ENCODE peak calls at places on chromosomes 12 and 14, in nine cellular contexts. M is suprapubic skin, F is esophagus muscularis mucosa, N is transverse colon, C is stomach, O is sigmoid colon, X is HepG2, Q is GM12878, U is H1. I is an unnamed sample.

GRCh38 chr12:213527-213932 is 427 bp downstream of the SLC6A12 start:
- DNase-seq in Q (no peak), U (no peak), M (no peak), F (no peak), N (no peak), O (no peak), X (no peak), C (no peak), I (no peak)

GRCh38 chr14:22502551-22502950 is 86.5 kb downstream of the DAD1 start:
- DNase-seq in F (no peak), N (no peak), X (no peak), O (no peak), U (no peak), C (no peak), Q (no peak), M (no peak), I (no peak)

GRCh38 chr12:57548488-57548887 is 1.4 kb upstream of the KIF5A start:
- DNase-seq in N (no peak), F (no peak), U (no peak), Q (no peak), M (no peak), C (no peak), O (no peak), X (no peak), I (no peak)

GRCh38 chr12:109389146-109389545 is 41.4 kb downstream of the MYO1H start:
- DNase-seq in X (peak; percentile 16), C (no peak), O (no peak), N (no peak), F (no peak), Q (no peak), M (no peak), U (no peak), I (no peak)

GRCh38 chr12:31783996-31784645 is 55.3 kb upstream of the AMN1 start:
- DNase-seq in M (no peak), N (no peak), Q (no peak), C (no peak), U (no peak), O (no peak), F (no peak), X (no peak), I (no peak)

GRCh38 chr14:75697371-75697770 is 36.3 kb downstream of the TTLL5 start:
- DNase-seq in O (no peak), Q (no peak), N (no peak), C (no peak), F (no peak), M (no peak), U (no peak), X (no peak), I (no peak)

GRCh38 chr12:88658009-88658408 is 77.7 kb upstream of the KITLG start:
- DNase-seq in C (no peak), F (no peak), O (no peak), Q (no peak), X (no peak), N (no peak), U (no peak), M (no peak), I (no peak)

GRCh38 chr14:38790916-38791315 is 312.1 kb downstream of the SEC23A start:
- DNase-seq in M (no peak), N (no peak), U (no peak), O (no peak), C (no peak), X (no peak), F (no peak), Q (no peak), I (no peak)

GRCh38 chr12:110266980-110267620 is 13.9 kb upstream of the ATP2A2 start:
- DNase-seq in X (no peak), C (no peak), N (no peak), O (peak; percentile 81), M (peak; percentile 65), Q (no peak), F (no peak), U (no peak), I (peak; percentile 25)

GRCh38 chr12:120134307-120134980 is 17.9 kb upstream of the RAB35 start:
- DNase-seq in C (no peak), M (no peak), Q (no peak), N (no peak), X (no peak), O (no peak), U (no peak), F (no peak), I (no peak)

GRCh38 chr12:116157845-116158267 is 119.6 kb downstream of the MED13L start:
- DNase-seq in M (no peak), U (no peak), F (no peak), N (no peak), Q (no peak), O (no peak), C (no peak), X (no peak), I (no peak)

GRCh38 chr14:100620437-100621100 is 33.4 kb upstream of the BEGAIN start:
- DNase-seq in F (no peak), N (peak; percentile 5), O (peak; percentile 40), C (no peak), Q (no peak), M (peak; percentile 57), X (no peak), U (no peak), I (no peak)

GRCh38 chr14:38197001-38197760 is 10.5 kb upstream of the SSTR1 start:
- DNase-seq in U (no peak), F (no peak), O (no peak), C (no peak), N (no peak), X (no peak), M (no peak), Q (no peak), I (no peak)

GRCh38 chr12:6347367-6348338 is 5.8 kb upstream of the TNFRSF1A start:
- DNase-seq in Q (no peak), N (no peak), X (no peak), M (no peak), U (no peak), O (peak; percentile 84), F (no peak), C (peak; percentile 83), I (no peak)

GRCh38 chr12:10190558-10191388 is 11.9 kb downstream of the TMEM52B start:
- DNase-seq in F (no peak), Q (no peak), U (peak; percentile 53), M (no peak), O (peak; percentile 79), X (peak; percentile 40), C (peak; percentile 56), N (peak; percentile 67), I (peak; percentile 68)

GRCh38 chr14:79419571-79420327 is 791.6 kb downstream of the DIO2 start:
- DNase-seq in M (no peak), C (no peak), N (no peak), X (no peak), U (no peak), F (no peak), O (no peak), Q (no peak), I (no peak)

GRCh38 chr12:89181271-89181920 is 170.9 kb downstream of the DUSP6 start:
- DNase-seq in U (no peak), O (no peak), F (no peak), M (no peak), X (no peak), C (no peak), N (no peak), Q (no peak), I (no peak)

GRCh38 chr12:121799175-121799841 is 4.5 kb upstream of the SETD1B start:
- DNase-seq in O (peak; percentile 93), F (peak; percentile 94), C (peak; percentile 61), Q (no peak), N (peak; percentile 81), M (no peak), U (no peak), X (peak; percentile 77), I (peak; percentile 83)

DNA sequence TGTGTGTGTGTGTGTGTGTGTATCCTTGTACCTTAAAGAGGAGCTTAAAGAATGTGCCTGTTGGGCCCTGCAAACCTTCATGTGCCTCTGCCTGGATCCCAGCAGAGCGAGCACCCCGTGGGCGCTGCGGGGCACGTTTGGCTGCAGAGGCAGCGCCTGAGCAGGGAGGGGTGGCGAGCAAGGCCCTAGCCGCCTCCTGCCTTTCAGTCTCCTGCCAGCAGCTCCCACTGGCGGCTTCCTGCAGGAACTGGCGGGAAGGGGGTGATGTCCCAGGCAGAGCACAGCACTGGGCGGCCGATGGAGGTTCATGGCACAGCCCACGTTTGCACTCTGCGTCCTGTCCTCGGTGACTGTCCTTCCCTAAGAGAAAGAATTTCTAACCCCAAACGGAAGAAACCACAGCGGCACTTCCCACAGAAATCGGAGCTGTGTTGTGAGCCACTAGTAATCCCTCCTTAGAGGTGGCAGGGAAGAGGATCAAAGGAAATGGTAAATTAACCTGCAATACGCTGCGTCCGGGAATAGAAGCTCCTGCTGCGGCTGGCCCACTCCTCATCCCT is 19.8 kb downstream of the ZBTB42 start:
- DNase-seq in X (peak; percentile 81), M (peak; percentile 80), O (peak; percentile 79), F (no peak), C (peak; percentile 76), N (peak; percentile 65), U (peak; percentile 63), Q (no peak), I (peak; percentile 77)
- TF ChIP-seq POLR2AphosphoS5 in X (no peak), M (no peak), O (no peak), F (no peak), C (peak; percentile 5), N (no peak), U (no peak), Q (no peak), I (no peak)

DNA sequence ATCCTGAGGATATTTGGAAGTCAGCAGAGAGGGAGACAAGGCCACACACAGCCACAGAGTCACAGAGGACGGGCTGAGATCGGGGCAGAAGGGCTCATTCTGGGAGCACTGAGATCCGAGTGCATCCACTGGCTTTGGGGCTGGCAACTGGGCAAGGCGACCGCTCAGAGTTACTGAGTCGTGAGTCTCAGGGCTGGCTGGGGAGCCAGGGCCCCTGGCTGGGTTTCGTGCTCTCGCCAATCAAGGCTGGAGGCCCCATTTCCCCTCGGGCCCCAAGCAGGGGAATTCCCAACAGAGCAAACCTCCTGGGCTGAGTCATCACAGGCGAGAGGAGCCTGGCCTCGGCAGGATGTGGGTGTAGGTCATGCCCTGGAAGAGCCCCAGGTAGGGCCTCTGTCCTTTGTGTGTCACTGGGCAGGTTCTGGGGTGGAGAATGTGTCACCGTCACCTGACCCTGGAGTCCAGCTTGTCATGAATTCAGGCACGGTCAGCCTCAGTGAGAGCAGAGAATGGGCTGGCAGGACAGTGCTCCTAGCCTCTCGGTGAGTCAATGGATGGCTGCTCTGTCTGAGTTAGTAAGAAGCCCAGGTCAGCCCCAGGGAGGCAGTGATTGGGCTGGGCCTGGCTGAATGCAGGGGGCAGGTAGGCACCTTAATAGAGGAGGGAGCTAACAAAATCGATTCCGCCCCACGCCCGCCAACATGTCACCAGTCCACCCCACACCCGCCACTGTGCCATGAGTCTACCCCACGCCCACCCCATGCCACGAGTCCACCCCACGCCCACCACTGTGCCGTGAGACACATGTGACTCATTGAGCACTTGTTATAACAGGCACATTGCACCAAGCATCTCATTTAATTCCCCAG is 16.9 kb downstream of the ASB2 start:
- DNase-seq in U (no peak), O (no peak), F (no peak), N (peak; percentile 84), C (peak; percentile 77), Q (peak; percentile 90), M (no peak), X (peak; percentile 98), I (no peak)
- TF ChIP-seq POLR2A in U (no peak), O (no peak), F (no peak), N (no peak), C (no peak), Q (peak; percentile 91), M (no peak), X (peak; percentile 60), I (no peak)

GRCh38 chr12:25301798-25302197 is 51.1 kb upstream of the KRAS start:
- DNase-seq in O (no peak), X (no peak), M (no peak), F (no peak), Q (no peak), C (no peak), U (no peak), N (no peak), I (no peak)
- TF ChIP-seq EP300 in O (no peak), X (no peak), M (no peak), F (no peak), Q (no peak), C (no peak), U (no peak), N (no peak), I (no peak)

GRCh38 chr12:118055144-118055557 is 5.8 kb downstream of the WSB2 start:
- DNase-seq in C (peak; percentile 43), N (peak; percentile 54), X (peak; percentile 68), Q (no peak), F (no peak), M (no peak), O (no peak), U (peak; percentile 79), I (peak; percentile 54)
- TF ChIP-seq POLR2AphosphoS5 in C (no peak), N (no peak), X (no peak), Q (no peak), F (no peak), M (no peak), O (no peak), U (no peak), I (no peak)